ENCODE peak calls at places on chromosomes 11 and 22, in eight cellular contexts. One of them, this sample, is unnamed.

GRCh38 chr11:75536786-75537629 is 11.3 kb upstream of the GDPD5 start:
- DNase-seq in ELR: peak; percentile 69
- DNase-seq in activated CD8-positive, alpha-beta T cell treated with anti-CD3 and anti-CD28 coated beads, Interleukin-2, amount 10 ng/mL, durations not matched to agents 7 days and 5 days: peak; percentile 66
- DNase-seq in uterus: no peak
- DNase-seq in heart right ventricle: no peak
- DNase-seq in sciatic nerve: no peak
- DNase-seq in HFF-Myc: no peak
- DNase-seq in stimulated activated CD4-positive, alpha-beta T cell treated with anti-CD3 and anti-CD28 coated beads, TNF-alpha, amount 100 ng/mL, for 48 hours: peak; percentile 45
- DNase-seq in this sample: no peak

GRCh38 chr11:8033312-8033715 is 46.2 kb downstream of the EIF3F start:
- DNase-seq in ELR: peak; percentile 82
- DNase-seq in activated CD8-positive, alpha-beta T cell treated with anti-CD3 and anti-CD28 coated beads, Interleukin-2, amount 10 ng/mL, durations not matched to agents 7 days and 5 days: peak; percentile 53
- DNase-seq in uterus: peak; percentile 88
- DNase-seq in heart right ventricle: peak; percentile 78
- DNase-seq in sciatic nerve: peak; percentile 90
- DNase-seq in HFF-Myc: peak; percentile 73
- DNase-seq in stimulated activated CD4-positive, alpha-beta T cell treated with anti-CD3 and anti-CD28 coated beads, TNF-alpha, amount 100 ng/mL, for 48 hours: peak; percentile 40
- DNase-seq in this sample: peak; percentile 84

GRCh38 chr11:114077482-114078305 is 18.2 kb downstream of the ZBTB16 start:
- DNase-seq in ELR: no peak
- DNase-seq in activated CD8-positive, alpha-beta T cell treated with anti-CD3 and anti-CD28 coated beads, Interleukin-2, amount 10 ng/mL, durations not matched to agents 7 days and 5 days: peak; percentile 57
- DNase-seq in uterus: no peak
- DNase-seq in heart right ventricle: no peak
- DNase-seq in sciatic nerve: no peak
- DNase-seq in HFF-Myc: no peak
- DNase-seq in stimulated activated CD4-positive, alpha-beta T cell treated with anti-CD3 and anti-CD28 coated beads, TNF-alpha, amount 100 ng/mL, for 48 hours: no peak
- DNase-seq in this sample: no peak

GRCh38 chr11:84558085-84558905 is 1068.8 kb downstream of the DLG2 start:
- DNase-seq in ELR: peak; percentile 57
- DNase-seq in activated CD8-positive, alpha-beta T cell treated with anti-CD3 and anti-CD28 coated beads, Interleukin-2, amount 10 ng/mL, durations not matched to agents 7 days and 5 days: peak; percentile 28
- DNase-seq in uterus: no peak
- DNase-seq in heart right ventricle: no peak
- DNase-seq in sciatic nerve: no peak
- DNase-seq in HFF-Myc: peak; percentile 5
- DNase-seq in stimulated activated CD4-positive, alpha-beta T cell treated with anti-CD3 and anti-CD28 coated beads, TNF-alpha, amount 100 ng/mL, for 48 hours: no peak
- DNase-seq in this sample: no peak

GRCh38 chr11:117424781-117425180 is 97.1 kb downstream of the CEP164 start:
- DNase-seq in ELR: no peak
- DNase-seq in activated CD8-positive, alpha-beta T cell treated with anti-CD3 and anti-CD28 coated beads, Interleukin-2, amount 10 ng/mL, durations not matched to agents 7 days and 5 days: no peak
- DNase-seq in uterus: no peak
- DNase-seq in heart right ventricle: no peak
- DNase-seq in sciatic nerve: peak; percentile 26
- DNase-seq in HFF-Myc: no peak
- DNase-seq in stimulated activated CD4-positive, alpha-beta T cell treated with anti-CD3 and anti-CD28 coated beads, TNF-alpha, amount 100 ng/mL, for 48 hours: no peak
- DNase-seq in this sample: peak; percentile 27

GRCh38 chr11:88644724-88645123 is 307.2 kb upstream of the CTSC start:
- DNase-seq in ELR: no peak
- DNase-seq in activated CD8-positive, alpha-beta T cell treated with anti-CD3 and anti-CD28 coated beads, Interleukin-2, amount 10 ng/mL, durations not matched to agents 7 days and 5 days: no peak
- DNase-seq in uterus: no peak
- DNase-seq in heart right ventricle: no peak
- DNase-seq in sciatic nerve: no peak
- DNase-seq in HFF-Myc: no peak
- DNase-seq in stimulated activated CD4-positive, alpha-beta T cell treated with anti-CD3 and anti-CD28 coated beads, TNF-alpha, amount 100 ng/mL, for 48 hours: no peak
- DNase-seq in this sample: no peak

GRCh38 chr11:9251306-9251705 is 13.8 kb downstream of the DENND5A start:
- DNase-seq in ELR: peak; percentile 36
- DNase-seq in activated CD8-positive, alpha-beta T cell treated with anti-CD3 and anti-CD28 coated beads, Interleukin-2, amount 10 ng/mL, durations not matched to agents 7 days and 5 days: no peak
- DNase-seq in uterus: no peak
- DNase-seq in heart right ventricle: no peak
- DNase-seq in sciatic nerve: no peak
- DNase-seq in HFF-Myc: no peak
- DNase-seq in stimulated activated CD4-positive, alpha-beta T cell treated with anti-CD3 and anti-CD28 coated beads, TNF-alpha, amount 100 ng/mL, for 48 hours: no peak
- DNase-seq in this sample: no peak

GRCh38 chr11:44566559-44566949 is 1.1 kb downstream of the CD82 start:
- DNase-seq in ELR: no peak
- DNase-seq in activated CD8-positive, alpha-beta T cell treated with anti-CD3 and anti-CD28 coated beads, Interleukin-2, amount 10 ng/mL, durations not matched to agents 7 days and 5 days: no peak
- DNase-seq in uterus: no peak
- DNase-seq in heart right ventricle: no peak
- DNase-seq in sciatic nerve: no peak
- DNase-seq in HFF-Myc: no peak
- DNase-seq in stimulated activated CD4-positive, alpha-beta T cell treated with anti-CD3 and anti-CD28 coated beads, TNF-alpha, amount 100 ng/mL, for 48 hours: no peak
- DNase-seq in this sample: no peak

GRCh38 chr22:49549851-49550430 is 277.7 kb downstream of the BRD1 start:
- DNase-seq in ELR: no peak
- DNase-seq in activated CD8-positive, alpha-beta T cell treated with anti-CD3 and anti-CD28 coated beads, Interleukin-2, amount 10 ng/mL, durations not matched to agents 7 days and 5 days: no peak
- DNase-seq in uterus: no peak
- DNase-seq in heart right ventricle: no peak
- DNase-seq in sciatic nerve: no peak
- DNase-seq in HFF-Myc: no peak
- DNase-seq in stimulated activated CD4-positive, alpha-beta T cell treated with anti-CD3 and anti-CD28 coated beads, TNF-alpha, amount 100 ng/mL, for 48 hours: no peak
- DNase-seq in this sample: no peak

GRCh38 chr22:22397292-22397870 is 111.2 kb downstream of the ZNF280B start:
- DNase-seq in ELR: peak; percentile 56
- DNase-seq in activated CD8-positive, alpha-beta T cell treated with anti-CD3 and anti-CD28 coated beads, Interleukin-2, amount 10 ng/mL, durations not matched to agents 7 days and 5 days: no peak
- DNase-seq in uterus: no peak
- DNase-seq in heart right ventricle: no peak
- DNase-seq in sciatic nerve: no peak
- DNase-seq in HFF-Myc: no peak
- DNase-seq in stimulated activated CD4-positive, alpha-beta T cell treated with anti-CD3 and anti-CD28 coated beads, TNF-alpha, amount 100 ng/mL, for 48 hours: no peak
- DNase-seq in this sample: no peak

GRCh38 chr22:39528080-39528661 is 4.4 kb downstream of the RPS19BP1 start:
- DNase-seq in ELR: peak; percentile 45
- DNase-seq in activated CD8-positive, alpha-beta T cell treated with anti-CD3 and anti-CD28 coated beads, Interleukin-2, amount 10 ng/mL, durations not matched to agents 7 days and 5 days: no peak
- DNase-seq in uterus: no peak
- DNase-seq in heart right ventricle: no peak
- DNase-seq in sciatic nerve: no peak
- DNase-seq in HFF-Myc: no peak
- DNase-seq in stimulated activated CD4-positive, alpha-beta T cell treated with anti-CD3 and anti-CD28 coated beads, TNF-alpha, amount 100 ng/mL, for 48 hours: no peak
- DNase-seq in this sample: no peak

GRCh38 chr11:1682225-1682901 is 14.6 kb upstream of the KRTAP5-6 start:
- DNase-seq in ELR: no peak
- DNase-seq in activated CD8-positive, alpha-beta T cell treated with anti-CD3 and anti-CD28 coated beads, Interleukin-2, amount 10 ng/mL, durations not matched to agents 7 days and 5 days: no peak
- DNase-seq in uterus: no peak
- DNase-seq in heart right ventricle: no peak
- DNase-seq in sciatic nerve: peak; percentile 19
- DNase-seq in HFF-Myc: no peak
- DNase-seq in stimulated activated CD4-positive, alpha-beta T cell treated with anti-CD3 and anti-CD28 coated beads, TNF-alpha, amount 100 ng/mL, for 48 hours: no peak
- DNase-seq in this sample: no peak

GRCh38 chr22:19827341-19828034 is 27.2 kb downstream of the GNB1L start:
- DNase-seq in ELR: no peak
- DNase-seq in activated CD8-positive, alpha-beta T cell treated with anti-CD3 and anti-CD28 coated beads, Interleukin-2, amount 10 ng/mL, durations not matched to agents 7 days and 5 days: no peak
- DNase-seq in uterus: no peak
- DNase-seq in heart right ventricle: no peak
- DNase-seq in sciatic nerve: no peak
- DNase-seq in HFF-Myc: no peak
- DNase-seq in stimulated activated CD4-positive, alpha-beta T cell treated with anti-CD3 and anti-CD28 coated beads, TNF-alpha, amount 100 ng/mL, for 48 hours: no peak
- DNase-seq in this sample: no peak

GRCh38 chr11:1351278-1351937 is 38.3 kb upstream of the BRSK2 start:
- DNase-seq in ELR: peak; percentile 30
- DNase-seq in activated CD8-positive, alpha-beta T cell treated with anti-CD3 and anti-CD28 coated beads, Interleukin-2, amount 10 ng/mL, durations not matched to agents 7 days and 5 days: no peak
- DNase-seq in uterus: no peak
- DNase-seq in heart right ventricle: no peak
- DNase-seq in sciatic nerve: peak; percentile 15
- DNase-seq in HFF-Myc: no peak
- DNase-seq in stimulated activated CD4-positive, alpha-beta T cell treated with anti-CD3 and anti-CD28 coated beads, TNF-alpha, amount 100 ng/mL, for 48 hours: no peak
- DNase-seq in this sample: no peak

GRCh38 chr22:17597217-17597616 is 31.3 kb downstream of the ATP6V1E1 start:
- DNase-seq in ELR: no peak
- DNase-seq in activated CD8-positive, alpha-beta T cell treated with anti-CD3 and anti-CD28 coated beads, Interleukin-2, amount 10 ng/mL, durations not matched to agents 7 days and 5 days: no peak
- DNase-seq in uterus: no peak
- DNase-seq in heart right ventricle: no peak
- DNase-seq in sciatic nerve: no peak
- DNase-seq in HFF-Myc: no peak
- DNase-seq in stimulated activated CD4-positive, alpha-beta T cell treated with anti-CD3 and anti-CD28 coated beads, TNF-alpha, amount 100 ng/mL, for 48 hours: no peak
- DNase-seq in this sample: no peak

GRCh38 chr11:63908631-63909491 is 8.1 kb downstream of the RCOR2 start:
- DNase-seq in ELR: no peak
- DNase-seq in activated CD8-positive, alpha-beta T cell treated with anti-CD3 and anti-CD28 coated beads, Interleukin-2, amount 10 ng/mL, durations not matched to agents 7 days and 5 days: no peak
- DNase-seq in uterus: peak; percentile 77
- DNase-seq in heart right ventricle: peak; percentile 59
- DNase-seq in sciatic nerve: peak; percentile 74
- DNase-seq in HFF-Myc: no peak
- DNase-seq in stimulated activated CD4-positive, alpha-beta T cell treated with anti-CD3 and anti-CD28 coated beads, TNF-alpha, amount 100 ng/mL, for 48 hours: no peak
- DNase-seq in this sample: no peak

GRCh38 chr22:39367040-39367439 is 17.2 kb downstream of the SYNGR1 start:
- DNase-seq in ELR: no peak
- DNase-seq in activated CD8-positive, alpha-beta T cell treated with anti-CD3 and anti-CD28 coated beads, Interleukin-2, amount 10 ng/mL, durations not matched to agents 7 days and 5 days: no peak
- DNase-seq in uterus: no peak
- DNase-seq in heart right ventricle: no peak
- DNase-seq in sciatic nerve: no peak
- DNase-seq in HFF-Myc: no peak
- DNase-seq in stimulated activated CD4-positive, alpha-beta T cell treated with anti-CD3 and anti-CD28 coated beads, TNF-alpha, amount 100 ng/mL, for 48 hours: no peak
- DNase-seq in this sample: no peak

GRCh38 chr22:49053574-49053973 is 774.1 kb downstream of the BRD1 start:
- DNase-seq in ELR: no peak
- DNase-seq in activated CD8-positive, alpha-beta T cell treated with anti-CD3 and anti-CD28 coated beads, Interleukin-2, amount 10 ng/mL, durations not matched to agents 7 days and 5 days: no peak
- DNase-seq in uterus: no peak
- DNase-seq in heart right ventricle: no peak
- DNase-seq in sciatic nerve: no peak
- DNase-seq in HFF-Myc: no peak
- DNase-seq in stimulated activated CD4-positive, alpha-beta T cell treated with anti-CD3 and anti-CD28 coated beads, TNF-alpha, amount 100 ng/mL, for 48 hours: no peak
- DNase-seq in this sample: no peak

GRCh38 chr11:130766650-130767297 is 149.5 kb downstream of the SNX19 start:
- DNase-seq in ELR: no peak
- DNase-seq in activated CD8-positive, alpha-beta T cell treated with anti-CD3 and anti-CD28 coated beads, Interleukin-2, amount 10 ng/mL, durations not matched to agents 7 days and 5 days: no peak
- DNase-seq in uterus: no peak
- DNase-seq in heart right ventricle: no peak
- DNase-seq in sciatic nerve: no peak
- DNase-seq in HFF-Myc: no peak
- DNase-seq in stimulated activated CD4-positive, alpha-beta T cell treated with anti-CD3 and anti-CD28 coated beads, TNF-alpha, amount 100 ng/mL, for 48 hours: no peak
- DNase-seq in this sample: no peak

GRCh38 chr11:81548123-81548522 is 1185.5 kb downstream of the FAM181B start:
- DNase-seq in ELR: no peak
- DNase-seq in activated CD8-positive, alpha-beta T cell treated with anti-CD3 and anti-CD28 coated beads, Interleukin-2, amount 10 ng/mL, durations not matched to agents 7 days and 5 days: no peak
- DNase-seq in uterus: no peak
- DNase-seq in heart right ventricle: no peak
- DNase-seq in sciatic nerve: no peak
- DNase-seq in HFF-Myc: no peak
- DNase-seq in stimulated activated CD4-positive, alpha-beta T cell treated with anti-CD3 and anti-CD28 coated beads, TNF-alpha, amount 100 ng/mL, for 48 hours: no peak
- DNase-seq in this sample: no peak

GRCh38 chr11:34916810-34917780 is 677 bp downstream of the PDHX start:
- DNase-seq in ELR: peak; percentile 41
- DNase-seq in activated CD8-positive, alpha-beta T cell treated with anti-CD3 and anti-CD28 coated beads, Interleukin-2, amount 10 ng/mL, durations not matched to agents 7 days and 5 days: no peak
- DNase-seq in uterus: no peak
- DNase-seq in heart right ventricle: no peak
- DNase-seq in sciatic nerve: no peak
- DNase-seq in HFF-Myc: no peak
- DNase-seq in stimulated activated CD4-positive, alpha-beta T cell treated with anti-CD3 and anti-CD28 coated beads, TNF-alpha, amount 100 ng/mL, for 48 hours: peak; percentile 8
- DNase-seq in this sample: no peak

GRCh38 chr11:45041556-45041955 is 90.9 kb upstream of the TP53I11 start:
- DNase-seq in ELR: no peak
- DNase-seq in activated CD8-positive, alpha-beta T cell treated with anti-CD3 and anti-CD28 coated beads, Interleukin-2, amount 10 ng/mL, durations not matched to agents 7 days and 5 days: no peak
- DNase-seq in uterus: no peak
- DNase-seq in heart right ventricle: no peak
- DNase-seq in sciatic nerve: no peak
- DNase-seq in HFF-Myc: no peak
- DNase-seq in stimulated activated CD4-positive, alpha-beta T cell treated with anti-CD3 and anti-CD28 coated beads, TNF-alpha, amount 100 ng/mL, for 48 hours: no peak
- DNase-seq in this sample: no peak

GRCh38 chr11:122197055-122197987 is 81.3 kb upstream of the BLID start:
- DNase-seq in ELR: peak; percentile 99
- DNase-seq in activated CD8-positive, alpha-beta T cell treated with anti-CD3 and anti-CD28 coated beads, Interleukin-2, amount 10 ng/mL, durations not matched to agents 7 days and 5 days: no peak
- DNase-seq in uterus: peak; percentile 44
- DNase-seq in heart right ventricle: no peak
- DNase-seq in sciatic nerve: no peak
- DNase-seq in HFF-Myc: peak; percentile 98
- DNase-seq in stimulated activated CD4-positive, alpha-beta T cell treated with anti-CD3 and anti-CD28 coated beads, TNF-alpha, amount 100 ng/mL, for 48 hours: no peak
- DNase-seq in this sample: no peak

GRCh38 chr11:117832511-117832910 is 8.0 kb upstream of the FXYD2 start:
- DNase-seq in ELR: no peak
- DNase-seq in activated CD8-positive, alpha-beta T cell treated with anti-CD3 and anti-CD28 coated beads, Interleukin-2, amount 10 ng/mL, durations not matched to agents 7 days and 5 days: peak; percentile 7
- DNase-seq in uterus: peak; percentile 9
- DNase-seq in heart right ventricle: no peak
- DNase-seq in sciatic nerve: no peak
- DNase-seq in HFF-Myc: no peak
- DNase-seq in stimulated activated CD4-positive, alpha-beta T cell treated with anti-CD3 and anti-CD28 coated beads, TNF-alpha, amount 100 ng/mL, for 48 hours: no peak
- DNase-seq in this sample: peak; percentile 59

GRCh38 chr11:109960831-109961230 is 132.4 kb upstream of the ZC3H12C start:
- DNase-seq in ELR: no peak
- DNase-seq in activated CD8-positive, alpha-beta T cell treated with anti-CD3 and anti-CD28 coated beads, Interleukin-2, amount 10 ng/mL, durations not matched to agents 7 days and 5 days: no peak
- DNase-seq in uterus: no peak
- DNase-seq in heart right ventricle: peak; percentile 61
- DNase-seq in sciatic nerve: peak; percentile 84
- DNase-seq in HFF-Myc: no peak
- DNase-seq in stimulated activated CD4-positive, alpha-beta T cell treated with anti-CD3 and anti-CD28 coated beads, TNF-alpha, amount 100 ng/mL, for 48 hours: no peak
- DNase-seq in this sample: no peak

GRCh38 chr11:1756024-1756561 is 5.7 kb upstream of the IFITM10 start:
- DNase-seq in ELR: no peak
- DNase-seq in activated CD8-positive, alpha-beta T cell treated with anti-CD3 and anti-CD28 coated beads, Interleukin-2, amount 10 ng/mL, durations not matched to agents 7 days and 5 days: no peak
- DNase-seq in uterus: no peak
- DNase-seq in heart right ventricle: peak; percentile 39
- DNase-seq in sciatic nerve: no peak
- DNase-seq in HFF-Myc: no peak
- DNase-seq in stimulated activated CD4-positive, alpha-beta T cell treated with anti-CD3 and anti-CD28 coated beads, TNF-alpha, amount 100 ng/mL, for 48 hours: no peak
- DNase-seq in this sample: no peak

GRCh38 chr11:82890941-82891340 is 9.3 kb downstream of the PRCP start:
- DNase-seq in ELR: no peak
- DNase-seq in activated CD8-positive, alpha-beta T cell treated with anti-CD3 and anti-CD28 coated beads, Interleukin-2, amount 10 ng/mL, durations not matched to agents 7 days and 5 days: no peak
- DNase-seq in uterus: no peak
- DNase-seq in heart right ventricle: no peak
- DNase-seq in sciatic nerve: no peak
- DNase-seq in HFF-Myc: no peak
- DNase-seq in stimulated activated CD4-positive, alpha-beta T cell treated with anti-CD3 and anti-CD28 coated beads, TNF-alpha, amount 100 ng/mL, for 48 hours: no peak
- DNase-seq in this sample: no peak

GRCh38 chr11:113859665-113860064 is 15.7 kb downstream of the USP28 start:
- DNase-seq in ELR: no peak
- DNase-seq in activated CD8-positive, alpha-beta T cell treated with anti-CD3 and anti-CD28 coated beads, Interleukin-2, amount 10 ng/mL, durations not matched to agents 7 days and 5 days: peak; percentile 32
- DNase-seq in uterus: no peak
- DNase-seq in heart right ventricle: no peak
- DNase-seq in sciatic nerve: no peak
- DNase-seq in HFF-Myc: no peak
- DNase-seq in stimulated activated CD4-positive, alpha-beta T cell treated with anti-CD3 and anti-CD28 coated beads, TNF-alpha, amount 100 ng/mL, for 48 hours: no peak
- DNase-seq in this sample: no peak

GRCh38 chr11:14300661-14301304 is 58.2 kb downstream of the RRAS2 start:
- DNase-seq in ELR: peak; percentile 80
- DNase-seq in activated CD8-positive, alpha-beta T cell treated with anti-CD3 and anti-CD28 coated beads, Interleukin-2, amount 10 ng/mL, durations not matched to agents 7 days and 5 days: peak; percentile 67
- DNase-seq in uterus: peak; percentile 43
- DNase-seq in heart right ventricle: no peak
- DNase-seq in sciatic nerve: peak; percentile 63
- DNase-seq in HFF-Myc: peak; percentile 56
- DNase-seq in stimulated activated CD4-positive, alpha-beta T cell treated with anti-CD3 and anti-CD28 coated beads, TNF-alpha, amount 100 ng/mL, for 48 hours: peak; percentile 8
- DNase-seq in this sample: no peak

GRCh38 chr11:34809191-34810106 is 106.7 kb downstream of the APIP start:
- DNase-seq in ELR: peak; percentile 81
- DNase-seq in activated CD8-positive, alpha-beta T cell treated with anti-CD3 and anti-CD28 coated beads, Interleukin-2, amount 10 ng/mL, durations not matched to agents 7 days and 5 days: no peak
- DNase-seq in uterus: no peak
- DNase-seq in heart right ventricle: no peak
- DNase-seq in sciatic nerve: no peak
- DNase-seq in HFF-Myc: no peak
- DNase-seq in stimulated activated CD4-positive, alpha-beta T cell treated with anti-CD3 and anti-CD28 coated beads, TNF-alpha, amount 100 ng/mL, for 48 hours: no peak
- DNase-seq in this sample: no peak

GRCh38 chr22:37126882-37127281 is 17.4 kb upstream of the TMPRSS6 start:
- DNase-seq in ELR: no peak
- DNase-seq in activated CD8-positive, alpha-beta T cell treated with anti-CD3 and anti-CD28 coated beads, Interleukin-2, amount 10 ng/mL, durations not matched to agents 7 days and 5 days: peak; percentile 48
- DNase-seq in uterus: no peak
- DNase-seq in heart right ventricle: no peak
- DNase-seq in sciatic nerve: no peak
- DNase-seq in HFF-Myc: no peak
- DNase-seq in stimulated activated CD4-positive, alpha-beta T cell treated with anti-CD3 and anti-CD28 coated beads, TNF-alpha, amount 100 ng/mL, for 48 hours: no peak
- DNase-seq in this sample: no peak

GRCh38 chr11:23769214-23769613 is 727.6 kb upstream of the LUZP2 start:
- DNase-seq in ELR: peak; percentile 18
- DNase-seq in activated CD8-positive, alpha-beta T cell treated with anti-CD3 and anti-CD28 coated beads, Interleukin-2, amount 10 ng/mL, durations not matched to agents 7 days and 5 days: no peak
- DNase-seq in uterus: no peak
- DNase-seq in heart right ventricle: no peak
- DNase-seq in sciatic nerve: no peak
- DNase-seq in HFF-Myc: peak; percentile 3
- DNase-seq in stimulated activated CD4-positive, alpha-beta T cell treated with anti-CD3 and anti-CD28 coated beads, TNF-alpha, amount 100 ng/mL, for 48 hours: no peak
- DNase-seq in this sample: no peak

GRCh38 chr11:118984825-118985224 is 13.1 kb upstream of the CENATAC start:
- DNase-seq in ELR: no peak
- DNase-seq in activated CD8-positive, alpha-beta T cell treated with anti-CD3 and anti-CD28 coated beads, Interleukin-2, amount 10 ng/mL, durations not matched to agents 7 days and 5 days: no peak
- DNase-seq in uterus: no peak
- DNase-seq in heart right ventricle: no peak
- DNase-seq in sciatic nerve: no peak
- DNase-seq in HFF-Myc: no peak
- DNase-seq in stimulated activated CD4-positive, alpha-beta T cell treated with anti-CD3 and anti-CD28 coated beads, TNF-alpha, amount 100 ng/mL, for 48 hours: no peak
- DNase-seq in this sample: no peak

This sample was measured in cardiac septum.